ENCODE peak calls at places on chromosomes 1 and 21, in nine cellular contexts. G is keratinocyte, L is OCI-LY7, R is fibroblast of lung, M is SK-N-SH, T is PC-3, Q is mesendoderm, K is GM23248, U is GM23338. O is an unnamed sample. For H3K79me2, the result is how much of the 10 kb centered on the place peaks cover.

GRCh38 chr1:60978421-60979357 is 103.7 kb upstream of the NFIA start:
- DNase-seq in R (peak), L (peak), G (no peak), Q (peak), U (peak), M (peak), T (peak), K (peak), O (peak)

GRCh38 chr21:44932366-44933181 is 7.3 kb upstream of the SLX9 start:
- DNase-seq in T (peak), K (peak), R (no peak), M (peak), G (no peak), Q (no peak), U (no peak), L (peak), O (peak)

GRCh38 chr1:29975036-29975694 is 738.8 kb downstream of the PTPRU start:
- DNase-seq in L (peak), M (no peak), R (peak), G (peak), Q (peak), K (peak), T (peak), U (peak), O (no peak)

GRCh38 chr1:37691497-37692077 is 729 bp upstream of the CDCA8 start:
- DNase-seq in L (peak), U (peak), G (no peak), R (peak), K (peak), Q (peak), T (peak), M (peak), O (peak)

GRCh38 chr1:245512980-245513578 is 358.3 kb downstream of the KIF26B start:
- DNase-seq in T (no peak), U (peak), M (peak), Q (peak), K (peak), R (peak), L (no peak), G (no peak), O (no peak)

GRCh38 chr1:86991549-86992186 is 77.2 kb downstream of the HS2ST1 start:
- DNase-seq in Q (peak), R (no peak), G (no peak), K (no peak), M (no peak), U (peak), L (no peak), T (no peak), O (no peak)

GRCh38 chr1:154970631-154971340 is at the start of gene SHC1:
- DNase-seq in K (peak), Q (peak), L (peak), U (peak), G (peak), R (peak), M (peak), T (peak), O (peak)

GRCh38 chr1:48725331-48725730 is 51.4 kb downstream of the BEND5 start:
- DNase-seq in K (peak), M (no peak), G (no peak), R (no peak), L (no peak), T (peak), U (no peak), Q (no peak), O (no peak)

GRCh38 chr1:108537976-108538375 is 21.9 kb upstream of the EEIG2 start:
- DNase-seq in U (no peak), K (no peak), L (no peak), R (no peak), G (no peak), Q (no peak), M (no peak), T (no peak), O (no peak)

GRCh38 chr1:54376085-54377039 is 29.8 kb downstream of the SSBP3 start:
- DNase-seq in L (peak), M (no peak), R (no peak), G (no peak), Q (peak), K (no peak), U (no peak), T (peak), O (no peak)

GRCh38 chr1:46342084-46342656 is 1.6 kb downstream of the NSUN4 start:
- DNase-seq in Q (peak), G (no peak), U (peak), M (peak), L (peak), T (peak), K (peak), R (peak), O (no peak)

GRCh38 chr1:80892452-80892995 is 908.2 kb upstream of the ADGRL2 start:
- DNase-seq in R (peak), K (no peak), L (no peak), T (no peak), M (no peak), Q (peak), U (peak), G (no peak), O (no peak)

GRCh38 chr1:207240325-207241095 is 81.0 kb upstream of the CD55 start:
- DNase-seq in T (peak), M (no peak), L (no peak), G (peak), R (no peak), U (no peak), Q (peak), K (peak), O (no peak)

GRCh38 chr1:150606743-150607142 is 22.7 kb downstream of the ENSA start:
- DNase-seq in R (no peak), G (no peak), T (no peak), L (no peak), U (no peak), M (no peak), Q (no peak), K (no peak), O (no peak)

GRCh38 chr1:173152585-173152984 is 54.5 kb downstream of the TNFSF4 start:
- DNase-seq in T (no peak), U (no peak), M (no peak), R (no peak), G (no peak), L (no peak), K (peak), Q (no peak), O (no peak)

GRCh38 chr1:98681812-98682211 is 20.3 kb downstream of the SNX7 start:
- DNase-seq in L (no peak), M (no peak), U (no peak), R (no peak), T (no peak), K (no peak), G (no peak), Q (no peak), O (no peak)

GRCh38 chr1:225450491-225451191 is 22.8 kb upstream of the LBR start:
- DNase-seq in T (peak), K (no peak), Q (no peak), G (no peak), L (no peak), M (no peak), U (no peak), R (no peak), O (no peak)

GRCh38 chr1:37068897-37069296 is 34.6 kb upstream of the GRIK3 start:
- DNase-seq in Q (no peak), R (no peak), M (no peak), G (no peak), K (no peak), T (no peak), L (no peak), U (no peak), O (no peak)

GRCh38 chr1:12047120-12047876 is 15.8 kb upstream of the TNFRSF8 start:
- DNase-seq in U (no peak), L (no peak), R (peak), G (no peak), K (peak), T (no peak), Q (no peak), M (no peak), O (peak)

GRCh38 chr1:201966171-201966570 is 10.9 kb downstream of the TIMM17A start:
- DNase-seq in K (no peak), L (no peak), M (no peak), Q (no peak), R (no peak), U (no peak), G (no peak), T (no peak), O (no peak)

GRCh38 chr1:76254165-76255043 is 179.9 kb downstream of the ST6GALNAC3 start:
- DNase-seq in K (peak), M (no peak), T (no peak), R (peak), U (no peak), G (no peak), L (no peak), Q (peak), O (no peak)

GRCh38 chr1:172246521-172247390 is 173.7 kb upstream of the C1orf105 start:
- DNase-seq in K (peak), M (no peak), T (peak), U (no peak), R (no peak), G (no peak), L (no peak), Q (no peak), O (peak)

GRCh38 chr1:172004671-172005070 is 163.4 kb downstream of the DNM3 start:
- DNase-seq in R (no peak), T (no peak), M (no peak), G (no peak), Q (no peak), K (no peak), U (no peak), L (no peak), O (no peak)

GRCh38 chr1:200602632-200603031 is 17.9 kb downstream of the KIF14 start:
- DNase-seq in R (no peak), L (no peak), K (no peak), T (no peak), M (no peak), U (no peak), Q (no peak), G (no peak), O (no peak)

GRCh38 chr1:190102757-190103326 is 374.8 kb downstream of the BRINP3 start:
- DNase-seq in L (no peak), G (no peak), T (no peak), M (no peak), R (no peak), U (no peak), K (no peak), Q (no peak), O (no peak)

GRCh38 chr1:109509176-109510134 is at the start of gene AMIGO1:
- DNase-seq in G (no peak), L (peak), R (peak), M (peak), Q (peak), U (peak), K (peak), T (peak), O (peak)

GRCh38 chr1:103561612-103562395 is 9.6 kb upstream of the AMY2B start:
- DNase-seq in L (no peak), G (no peak), Q (no peak), U (no peak), K (peak), R (peak), T (no peak), M (no peak), O (peak)

GRCh38 chr1:77036560-77036959 is 169.3 kb downstream of the ST6GALNAC5 start:
- DNase-seq in T (peak), G (no peak), L (no peak), Q (peak), M (no peak), K (peak), R (peak), U (peak), O (no peak)

GRCh38 chr21:16865612-16866011 is 647.2 kb upstream of the CXADR start:
- DNase-seq in T (no peak), U (no peak), L (no peak), G (no peak), R (peak), M (no peak), Q (no peak), K (peak), O (peak)

GRCh38 chr1:150015733-150016132 is 5.2 kb upstream of the OTUD7B start:
- DNase-seq in L (no peak), Q (no peak), T (peak), R (no peak), K (peak), U (no peak), M (no peak), G (no peak), O (no peak)

GRCh38 chr1:73034255-73034654 is 751.9 kb upstream of the NEGR1 start:
- DNase-seq in R (no peak), G (no peak), Q (peak), K (no peak), T (no peak), M (no peak), L (no peak), U (peak), O (no peak)

GRCh38 chr1:228852015-228852414 is 116.7 kb downstream of the RHOU start:
- DNase-seq in Q (no peak), G (no peak), L (no peak), K (no peak), U (no peak), T (no peak), M (no peak), R (no peak), O (no peak)

GRCh38 chr1:205441716-205442050 is 14.2 kb downstream of the BLACAT1 start:
- DNase-seq in M (no peak), L (no peak), Q (no peak), T (no peak), R (no peak), K (no peak), U (no peak), G (no peak), O (peak)

GRCh38 chr1:205497351-205497750 is 7.1 kb upstream of the CDK18 start:
- DNase-seq in G (no peak), U (no peak), R (no peak), Q (no peak), L (no peak), K (no peak), T (no peak), M (no peak), O (peak)

GRCh38 chr1:183871142-183871541 is 66.2 kb downstream of the RGL1 start:
- DNase-seq in Q (peak), U (no peak), G (no peak), L (no peak), R (peak), K (peak), M (no peak), T (peak), O (no peak)

GRCh38 chr1:99590578-99591209 is 55.2 kb upstream of the PALMD start:
- DNase-seq in R (peak), M (peak), L (no peak), T (peak), G (peak), K (peak), U (no peak), Q (no peak), O (peak)

GRCh38 chr21:33661146-33661545 is 18.8 kb downstream of the ITSN1 start:
- DNase-seq in T (peak), L (no peak), K (peak), M (no peak), G (peak), Q (no peak), U (no peak), R (no peak), O (no peak)
- H3K79me2 ChIP-seq in T (half or more), L (under half), K (half or more), M (half or more), G (half or more), Q (half or more), U (half or more), R (under half), O (half or more)

GRCh38 chr21:32241434-32241785 is 37.4 kb downstream of the MIS18A start:
- DNase-seq in K (no peak), R (no peak), T (no peak), Q (no peak), L (no peak), M (no peak), G (no peak), U (no peak), O (no peak)
- H3K4me2 ChIP-seq in K (no peak), R (peak), T (no peak), Q (no peak), L (no peak), M (no peak), G (no peak), U (no peak), O (peak)

DNA sequence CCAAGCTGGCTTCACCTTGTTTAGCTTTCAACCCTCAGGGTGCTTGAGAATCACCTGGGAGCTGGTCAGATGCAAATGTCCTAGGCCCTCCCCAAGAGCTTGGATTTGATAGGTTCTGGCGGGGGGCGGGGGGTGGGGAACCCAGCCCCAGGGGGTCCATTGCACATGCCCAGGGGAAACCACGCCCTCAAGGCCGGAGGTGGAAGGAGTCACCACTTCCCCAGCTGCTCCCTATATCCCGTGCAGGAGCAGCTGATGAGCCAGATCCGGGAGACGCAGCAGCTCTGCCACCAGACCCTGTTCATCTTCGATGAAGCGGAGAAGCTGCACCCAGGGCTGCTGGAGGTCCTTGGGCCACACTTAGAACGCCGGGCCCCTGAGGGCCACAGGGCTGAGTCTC is 5.8 kb downstream of the TOR3A start:
- DNase-seq in R (no peak), T (no peak), G (no peak), M (no peak), U (peak), K (peak), L (peak), Q (peak), O (no peak)
- H3K79me2 ChIP-seq in R (under half), T (under half), G (under half), M (under half), U (under half), K (under half), L (under half), Q (under half), O (under half)

DNA sequence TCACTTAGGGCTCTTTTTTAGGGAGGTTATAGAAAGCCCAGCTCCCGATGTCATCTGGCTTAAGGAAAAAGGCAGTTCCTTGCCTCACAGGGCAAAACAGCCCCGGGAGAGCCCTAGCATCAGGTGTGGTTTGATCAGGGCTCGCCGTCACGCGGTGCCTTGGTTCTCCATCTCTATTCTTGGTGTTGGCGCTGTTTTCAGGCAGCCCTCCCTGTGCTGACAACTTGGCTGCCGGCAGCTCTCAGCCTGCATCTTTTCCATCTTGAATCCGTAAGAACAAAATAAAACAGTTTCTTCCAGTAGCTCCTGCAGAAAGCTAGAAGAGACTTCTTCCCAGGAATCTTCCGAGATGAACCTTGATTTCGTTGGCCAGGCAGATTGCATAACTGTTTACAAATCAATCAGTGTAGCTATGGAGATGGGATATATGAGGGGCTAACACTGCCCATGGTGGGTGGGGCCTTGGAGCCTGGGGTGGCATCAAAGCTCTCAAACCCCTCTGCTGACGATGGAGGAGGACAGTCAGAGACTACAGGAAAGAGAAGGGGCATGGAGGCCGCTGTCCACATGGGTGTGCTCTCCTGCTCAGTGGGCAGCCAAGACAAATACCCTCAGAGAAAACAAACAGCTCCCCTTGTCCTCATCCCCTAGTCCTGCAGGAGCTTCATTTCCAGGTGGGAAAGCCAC is 370.7 kb upstream of the C1orf174 start:
- DNase-seq in R (no peak), T (no peak), Q (no peak), U (no peak), K (no peak), G (no peak), M (no peak), L (no peak), O (no peak)
- H3K4me2 ChIP-seq in R (no peak), T (no peak), Q (no peak), U (no peak), K (no peak), G (no peak), M (no peak), L (no peak), O (no peak)

GRCh38 chr1:19410393-19410792 is 74.9 kb downstream of the CAPZB start:
- DNase-seq in K (no peak), M (no peak), G (no peak), L (no peak), R (no peak), U (peak), Q (no peak), T (no peak), O (no peak)
- H3K79me2 ChIP-seq in K (half or more), M (half or more), G (half or more), L (under half), R (half or more), U (half or more), Q (under half), T (half or more), O (half or more)

DNA sequence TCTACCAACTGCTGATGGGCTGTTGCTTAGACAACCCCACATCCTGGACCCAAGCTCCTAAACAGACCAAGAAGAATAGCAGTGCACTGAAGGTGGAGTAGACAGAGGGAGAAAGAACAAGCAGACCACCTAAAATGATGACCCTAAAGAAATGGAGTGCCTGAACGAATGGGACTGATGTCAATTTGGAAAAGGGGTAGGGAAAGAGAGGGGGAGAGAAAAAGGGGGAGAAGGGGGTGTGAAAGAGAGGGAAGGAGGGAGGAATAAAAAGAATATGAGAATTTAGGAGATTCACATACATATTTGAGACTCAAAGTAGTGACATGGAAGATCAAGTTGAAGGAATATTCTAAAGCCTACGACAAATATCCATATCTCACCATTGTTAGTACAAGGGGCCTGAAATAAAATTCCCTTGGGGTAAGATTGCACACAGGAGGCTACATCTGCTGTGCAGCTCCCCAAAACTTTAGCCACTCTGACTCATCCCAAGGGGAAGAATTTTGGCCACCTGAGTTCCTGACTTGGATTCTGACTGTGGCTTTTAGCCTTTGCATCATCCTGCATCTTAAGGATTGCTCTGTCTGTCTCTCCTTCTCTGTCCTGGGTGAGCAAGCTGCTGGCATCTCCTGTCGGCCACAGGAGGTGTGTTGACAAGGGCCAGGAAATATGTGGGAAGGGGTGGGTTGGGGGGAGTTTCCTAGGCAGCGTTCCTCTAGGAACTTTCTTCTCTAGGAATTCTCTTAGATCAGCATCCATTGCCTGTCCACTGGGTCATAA is 144.6 kb upstream of the DUSP10 start:
- DNase-seq in K (peak), Q (peak), R (no peak), L (no peak), T (peak), G (no peak), U (no peak), M (no peak), O (no peak)
- H3K4me2 ChIP-seq in K (peak), Q (no peak), R (peak), L (no peak), T (peak), G (peak), U (no peak), M (peak), O (peak)